ENCODE peak calls at places on chromosomes 12 and 14, in eight cellular contexts. C is H7, V is lung, H is left ventricle myocardium inferior, Z is heart right ventricle, P is MM.1S, S is gastrocnemius medialis, U is upper lobe of left lung. I is an unnamed sample.

GRCh38 chr14:103165323-103165722 is 42.1 kb downstream of the TNFAIP2 start:
- DNase-seq in C (no peak), V (no peak), H (no peak), Z (no peak), P (no peak), S (no peak), U (no peak), I (no peak)

GRCh38 chr12:82174936-82175335 is 183.3 kb downstream of the CCDC59 start:
- DNase-seq in C (no peak), V (no peak), H (no peak), Z (no peak), P (no peak), S (no peak), U (no peak), I (no peak)

GRCh38 chr14:70317969-70318634 is 41.4 kb downstream of the COX16 start:
- DNase-seq in C (peak), V (no peak), H (no peak), Z (peak), P (no peak), S (no peak), U (no peak), I (peak)

GRCh38 chr12:53623526-53623925 is 2.7 kb downstream of the ATF7 start:
- DNase-seq in C (peak), V (no peak), H (no peak), Z (peak), P (no peak), S (no peak), U (no peak), I (no peak)

GRCh38 chr14:102183922-102184677 is 44.4 kb downstream of the WDR20 start:
- DNase-seq in C (peak), V (no peak), H (no peak), Z (no peak), P (no peak), S (no peak), U (no peak), I (no peak)

GRCh38 chr12:128474916-128475315 is 207.9 kb downstream of the TMEM132C start:
- DNase-seq in C (peak), V (no peak), H (no peak), Z (no peak), P (no peak), S (no peak), U (no peak), I (no peak)

GRCh38 chr12:56208014-56208413 is 13.7 kb downstream of the RNF41 start:
- DNase-seq in C (no peak), V (no peak), H (no peak), Z (no peak), P (no peak), S (no peak), U (no peak), I (no peak)

GRCh38 chr12:71392521-71393145 is 47.0 kb upstream of the LGR5 start:
- DNase-seq in C (peak), V (no peak), H (no peak), Z (peak), P (peak), S (no peak), U (no peak), I (peak)

GRCh38 chr14:47626151-47627035 is 49.0 kb downstream of the MDGA2 start:
- DNase-seq in C (no peak), V (no peak), H (no peak), Z (no peak), P (no peak), S (no peak), U (peak), I (no peak)

GRCh38 chr12:120223458-120224303 is 22.8 kb upstream of the RPLP0 start:
- DNase-seq in C (no peak), V (no peak), H (no peak), Z (no peak), P (no peak), S (no peak), U (peak), I (no peak)

GRCh38 chr14:24411468-24412454 is 13.0 kb downstream of the NYNRIN start:
- DNase-seq in C (peak), V (no peak), H (no peak), Z (no peak), P (no peak), S (no peak), U (no peak), I (no peak)

GRCh38 chr12:27334052-27334720 is 1.6 kb downstream of the BMAL2 start:
- DNase-seq in C (no peak), V (no peak), H (no peak), Z (no peak), P (peak), S (no peak), U (no peak), I (no peak)

GRCh38 chr12:51932218-51933076 is 19.1 kb upstream of the ACVR1B start:
- DNase-seq in C (no peak), V (no peak), H (no peak), Z (no peak), P (no peak), S (no peak), U (no peak), I (no peak)

GRCh38 chr14:90489916-90490726 is 93.3 kb downstream of the CALM1 start:
- DNase-seq in C (peak), V (no peak), H (no peak), Z (no peak), P (no peak), S (no peak), U (no peak), I (no peak)

GRCh38 chr14:29446971-29447370 is 480.7 kb downstream of the PRKD1 start:
- DNase-seq in C (no peak), V (no peak), H (no peak), Z (no peak), P (no peak), S (no peak), U (no peak), I (no peak)

GRCh38 chr14:53380508-53381225 is 227.5 kb upstream of the DDHD1 start:
- DNase-seq in C (no peak), V (no peak), H (no peak), Z (no peak), P (no peak), S (no peak), U (no peak), I (no peak)

GRCh38 chr14:97179573-97179972 is 382.4 kb downstream of the VRK1 start:
- DNase-seq in C (no peak), V (no peak), H (no peak), Z (no peak), P (no peak), S (no peak), U (no peak), I (no peak)

GRCh38 chr14:95210699-95211098 is 53.4 kb upstream of the DICER1 start:
- DNase-seq in C (no peak), V (no peak), H (no peak), Z (no peak), P (no peak), S (no peak), U (peak), I (no peak)

GRCh38 chr12:33296529-33296928 is 143.1 kb downstream of the SYT10 start:
- DNase-seq in C (no peak), V (no peak), H (no peak), Z (no peak), P (no peak), S (no peak), U (no peak), I (no peak)

GRCh38 chr12:53219956-53220856 is 11.8 kb downstream of the RARG start:
- DNase-seq in C (peak), V (peak), H (peak), Z (no peak), P (peak), S (no peak), U (peak), I (peak)

DNA sequence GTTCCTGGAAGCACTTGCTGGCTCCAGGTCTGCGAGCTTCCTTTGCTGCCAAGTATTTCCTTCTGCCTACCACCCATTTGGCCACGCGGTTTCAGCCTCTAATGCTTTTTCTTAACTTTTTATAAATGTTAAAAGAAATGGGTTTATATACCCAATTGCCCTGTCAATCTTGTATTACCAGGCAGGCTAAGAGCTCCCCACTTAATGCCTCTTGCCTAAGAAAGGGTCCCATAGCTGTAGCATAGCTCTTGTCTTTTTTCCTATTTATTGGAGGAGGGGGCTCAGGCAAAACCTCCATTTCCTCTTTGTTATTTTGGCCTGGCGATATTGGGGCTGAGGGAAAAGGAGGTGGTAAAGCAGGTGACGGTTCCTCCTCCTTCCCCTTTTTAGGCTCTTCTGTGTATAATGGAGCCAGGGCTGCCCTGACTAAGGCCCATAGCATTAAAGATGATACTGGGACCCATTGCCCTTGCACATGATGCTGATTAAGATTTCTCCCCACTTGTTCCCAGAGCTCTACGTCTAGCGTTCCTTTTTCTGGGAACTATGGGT is 21.6 kb upstream of the BLTP3B start:
- DNase-seq in C (no peak), V (no peak), H (no peak), Z (no peak), P (no peak), S (no peak), U (no peak), I (no peak)
- H3K4me3 ChIP-seq in C (peak), V (no peak), H (peak), Z (peak), P (no peak), S (peak), U (no peak), I (peak)

GRCh38 chr14:85534435-85534834 is 4.5 kb downstream of the FLRT2 start:
- DNase-seq in C (peak), V (no peak), H (no peak), Z (no peak), P (no peak), S (peak), U (peak), I (no peak)

GRCh38 chr14:85532570-85532969 is 2.6 kb downstream of the FLRT2 start:
- DNase-seq in C (no peak), V (no peak), H (no peak), Z (no peak), P (no peak), S (no peak), U (no peak), I (no peak)

GRCh38 chr14:85534914-85535313 is 5.0 kb downstream of the FLRT2 start:
- DNase-seq in C (peak), V (no peak), H (no peak), Z (no peak), P (no peak), S (no peak), U (no peak), I (no peak)

GRCh38 chr14:85532981-85533820 is 3.3 kb downstream of the FLRT2 start:
- DNase-seq in C (peak), V (no peak), H (peak), Z (peak), P (no peak), S (peak), U (peak), I (no peak)

GRCh38 chr14:85533821-85534271 is 3.9 kb downstream of the FLRT2 start:
- DNase-seq in C (peak), V (no peak), H (no peak), Z (no peak), P (no peak), S (peak), U (no peak), I (no peak)
- H3K4me3 ChIP-seq in C (peak), V (no peak), H (peak), Z (peak), P (no peak), S (peak), U (peak), I (peak)

DNA sequence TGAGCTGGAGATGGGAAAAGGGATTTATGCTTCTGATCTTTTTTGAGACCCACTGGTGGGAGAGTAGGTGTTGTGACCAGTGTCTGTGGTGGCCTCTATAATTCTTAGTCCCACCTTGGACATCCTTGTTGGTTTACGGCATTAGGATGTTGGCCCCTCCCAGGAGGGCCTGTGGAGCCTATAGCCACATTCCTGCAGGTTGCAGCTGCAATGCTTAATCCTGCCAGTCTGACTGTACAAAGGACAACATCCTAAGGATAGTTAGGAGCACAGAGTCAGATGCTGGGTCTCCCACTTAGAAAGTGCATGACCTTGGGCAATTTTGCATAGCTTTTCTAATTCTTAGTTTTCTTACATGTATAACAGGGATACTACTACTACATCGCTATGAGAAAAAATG is 150.9 kb upstream of the SLC38A2 start:
- DNase-seq in C (no peak), V (no peak), H (no peak), Z (no peak), P (no peak), S (no peak), U (no peak), I (no peak)
- H3K4me3 ChIP-seq in C (no peak), V (no peak), H (no peak), Z (no peak), P (peak), S (no peak), U (no peak), I (peak)

GRCh38 chr12:2692156-2692555 is 102.6 kb upstream of the FKBP4 start:
- DNase-seq in C (no peak), V (peak), H (no peak), Z (no peak), P (peak), S (no peak), U (no peak), I (no peak)
- H3K4me3 ChIP-seq in C (no peak), V (no peak), H (peak), Z (peak), P (peak), S (no peak), U (peak), I (peak)

GRCh38 chr14:34554540-34555250 is 15.2 kb upstream of the EAPP start:
- DNase-seq in C (peak), V (no peak), H (no peak), Z (no peak), P (peak), S (no peak), U (no peak), I (peak)
- H3K4me3 ChIP-seq in C (no peak), V (no peak), H (peak), Z (no peak), P (no peak), S (no peak), U (no peak), I (peak)

DNA sequence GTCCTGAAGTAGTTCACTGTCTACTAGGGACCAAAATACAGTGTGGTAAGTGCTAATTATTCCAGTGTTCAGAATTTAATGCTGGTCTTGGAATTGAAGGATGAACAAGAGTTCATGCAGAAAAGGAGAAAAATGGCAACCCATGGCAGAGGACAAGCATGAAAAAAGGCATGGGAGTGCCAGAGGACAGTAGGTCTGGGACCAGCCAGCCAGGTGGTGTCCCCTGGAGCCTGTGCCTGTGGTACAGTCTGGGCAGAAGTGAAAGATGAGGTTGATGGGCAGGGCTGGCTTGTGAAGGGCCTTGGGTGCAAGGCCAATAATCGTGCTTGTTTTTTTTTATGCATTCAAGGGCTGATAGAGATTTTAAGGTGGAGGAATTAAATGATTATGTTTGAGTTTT is 21.0 kb downstream of the C12orf75 start:
- DNase-seq in C (no peak), V (no peak), H (no peak), Z (no peak), P (peak), S (no peak), U (no peak), I (no peak)
- H3K4me3 ChIP-seq in C (no peak), V (no peak), H (no peak), Z (no peak), P (no peak), S (no peak), U (no peak), I (no peak)

DNA sequence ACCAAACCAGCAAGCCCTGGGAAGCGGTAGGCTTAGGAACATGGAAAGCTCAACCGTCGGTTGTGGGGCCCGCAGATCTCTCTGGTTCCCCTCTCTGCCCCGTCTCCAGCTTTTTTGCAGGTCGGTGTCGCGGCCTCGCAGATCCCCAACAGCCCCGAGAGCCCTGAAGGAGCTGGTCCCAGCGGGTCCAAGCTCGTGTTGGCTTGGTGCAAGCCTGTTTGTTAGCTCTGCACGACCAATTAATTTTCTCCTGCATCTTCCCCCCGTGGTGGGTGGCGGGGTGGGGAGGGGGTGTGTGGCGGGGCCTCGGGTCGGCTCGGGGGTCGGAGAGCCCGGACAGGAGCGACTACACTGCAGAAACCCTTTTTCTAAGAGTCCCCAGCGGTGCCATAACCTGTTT is 449 bp upstream of the SLC24A4 start:
- DNase-seq in C (peak), V (no peak), H (no peak), Z (no peak), P (no peak), S (no peak), U (peak), I (no peak)
- H3K4me3 ChIP-seq in C (peak), V (no peak), H (peak), Z (peak), P (no peak), S (peak), U (no peak), I (no peak)

GRCh38 chr12:66288121-66288520 is 14.2 kb upstream of the HELB start:
- DNase-seq in C (no peak), V (no peak), H (no peak), Z (no peak), P (no peak), S (no peak), U (no peak), I (no peak)
- H3K4me3 ChIP-seq in C (no peak), V (no peak), H (no peak), Z (no peak), P (no peak), S (no peak), U (no peak), I (no peak)

GRCh38 chr12:26119391-26119981 is 5.4 kb downstream of the BHLHE41 start:
- DNase-seq in C (peak), V (no peak), H (no peak), Z (no peak), P (peak), S (peak), U (no peak), I (no peak)

GRCh38 chr12:26120561-26121274 is 4.1 kb downstream of the BHLHE41 start:
- DNase-seq in C (no peak), V (no peak), H (no peak), Z (no peak), P (no peak), S (no peak), U (no peak), I (no peak)

GRCh38 chr12:26122681-26123481 is 2.0 kb downstream of the BHLHE41 start:
- DNase-seq in C (peak), V (peak), H (peak), Z (peak), P (peak), S (peak), U (peak), I (peak)

GRCh38 chr12:26121841-26122680 is 2.8 kb downstream of the BHLHE41 start:
- DNase-seq in C (peak), V (no peak), H (peak), Z (no peak), P (peak), S (no peak), U (peak), I (no peak)

GRCh38 chr12:26121323-26121740 is 3.5 kb downstream of the BHLHE41 start:
- DNase-seq in C (peak), V (no peak), H (no peak), Z (no peak), P (peak), S (no peak), U (no peak), I (no peak)
- H3K4me3 ChIP-seq in C (no peak), V (no peak), H (peak), Z (peak), P (peak), S (peak), U (no peak), I (peak)

GRCh38 chr12:105562727-105563072 is 232.2 kb downstream of the C12orf75 start:
- DNase-seq in C (no peak), V (no peak), H (no peak), Z (no peak), P (no peak), S (no peak), U (no peak), I (no peak)
- H3K4me3 ChIP-seq in C (no peak), V (no peak), H (no peak), Z (no peak), P (no peak), S (peak), U (no peak), I (peak)